ENCODE peak calls at places on chromosomes 16 and 17, in six cellular contexts. One of them, this sample, is unnamed.

GRCh38 chr17:3890082-3890892 is 2.6 kb downstream of the CAMKK1 start:
- DNase-seq in fibroblast of lung: peak; percentile 92
- DNase-seq in tibial artery: peak; percentile 82
- DNase-seq in ascending aorta: peak; percentile 96
- DNase-seq in AG09309: no peak
- DNase-seq in body of pancreas: peak; percentile 60
- DNase-seq in this sample: peak; percentile 75

GRCh38 chr16:70642633-70643032 is 3.7 kb upstream of the IL34 start:
- DNase-seq in fibroblast of lung: no peak
- DNase-seq in tibial artery: no peak
- DNase-seq in ascending aorta: no peak
- DNase-seq in AG09309: no peak
- DNase-seq in body of pancreas: no peak
- DNase-seq in this sample: no peak

GRCh38 chr16:85567101-85567866 is 45.8 kb upstream of the GSE1 start:
- DNase-seq in fibroblast of lung: no peak
- DNase-seq in tibial artery: no peak
- DNase-seq in ascending aorta: no peak
- DNase-seq in AG09309: no peak
- DNase-seq in body of pancreas: no peak
- DNase-seq in this sample: no peak

GRCh38 chr17:29176500-29177351 is 3.5 kb downstream of the MYO18A start:
- DNase-seq in fibroblast of lung: peak; percentile 44
- DNase-seq in tibial artery: no peak
- DNase-seq in ascending aorta: no peak
- DNase-seq in AG09309: no peak
- DNase-seq in body of pancreas: peak; percentile 96
- DNase-seq in this sample: no peak

GRCh38 chr16:87149051-87149450 is 168.1 kb downstream of the C16orf95 start:
- DNase-seq in fibroblast of lung: peak; percentile 68
- DNase-seq in tibial artery: no peak
- DNase-seq in ascending aorta: no peak
- DNase-seq in AG09309: no peak
- DNase-seq in body of pancreas: no peak
- DNase-seq in this sample: no peak

GRCh38 chr17:10600551-10600950 is 51.1 kb upstream of the MYH2 start:
- DNase-seq in fibroblast of lung: no peak
- DNase-seq in tibial artery: no peak
- DNase-seq in ascending aorta: no peak
- DNase-seq in AG09309: no peak
- DNase-seq in body of pancreas: no peak
- DNase-seq in this sample: no peak

GRCh38 chr17:80789356-80789902 is 202.2 kb upstream of the CHMP6 start:
- DNase-seq in fibroblast of lung: peak; percentile 89
- DNase-seq in tibial artery: peak; percentile 77
- DNase-seq in ascending aorta: peak; percentile 68
- DNase-seq in AG09309: peak; percentile 66
- DNase-seq in body of pancreas: no peak
- DNase-seq in this sample: peak; percentile 90

GRCh38 chr16:79509221-79509631 is 91.3 kb downstream of the MAF start:
- DNase-seq in fibroblast of lung: no peak
- DNase-seq in tibial artery: peak; percentile 69
- DNase-seq in ascending aorta: peak; percentile 68
- DNase-seq in AG09309: no peak
- DNase-seq in body of pancreas: peak; percentile 28
- DNase-seq in this sample: no peak

GRCh38 chr16:82735696-82736095 is 108.9 kb downstream of the CDH13 start:
- DNase-seq in fibroblast of lung: peak; percentile 80
- DNase-seq in tibial artery: no peak
- DNase-seq in ascending aorta: no peak
- DNase-seq in AG09309: peak; percentile 35
- DNase-seq in body of pancreas: no peak
- DNase-seq in this sample: no peak

GRCh38 chr16:24689128-24689527 is 40.3 kb upstream of the TNRC6A start:
- DNase-seq in fibroblast of lung: peak; percentile 44
- DNase-seq in tibial artery: no peak
- DNase-seq in ascending aorta: no peak
- DNase-seq in AG09309: peak; percentile 34
- DNase-seq in body of pancreas: peak; percentile 26
- DNase-seq in this sample: no peak

GRCh38 chr16:14011006-14011405 is 60.1 kb upstream of the MRTFB start:
- DNase-seq in fibroblast of lung: no peak
- DNase-seq in tibial artery: no peak
- DNase-seq in ascending aorta: no peak
- DNase-seq in AG09309: no peak
- DNase-seq in body of pancreas: no peak
- DNase-seq in this sample: no peak

GRCh38 chr17:72682597-72682996 is 409.9 kb downstream of the SLC39A11 start:
- DNase-seq in fibroblast of lung: peak; percentile 71
- DNase-seq in tibial artery: no peak
- DNase-seq in ascending aorta: no peak
- DNase-seq in AG09309: no peak
- DNase-seq in body of pancreas: no peak
- DNase-seq in this sample: no peak

GRCh38 chr17:29760279-29760721 is 137.6 kb upstream of the CORO6 start:
- DNase-seq in fibroblast of lung: peak; percentile 68
- DNase-seq in tibial artery: no peak
- DNase-seq in ascending aorta: no peak
- DNase-seq in AG09309: no peak
- DNase-seq in body of pancreas: no peak
- DNase-seq in this sample: no peak

GRCh38 chr16:67407788-67408452 is 8.4 kb downstream of the ZDHHC1 start:
- DNase-seq in fibroblast of lung: no peak
- DNase-seq in tibial artery: no peak
- DNase-seq in ascending aorta: no peak
- DNase-seq in AG09309: no peak
- DNase-seq in body of pancreas: no peak
- DNase-seq in this sample: no peak
- TF ChIP-seq CTCF in fibroblast of lung: no peak
- TF ChIP-seq CTCF in tibial artery: no peak
- TF ChIP-seq CTCF in ascending aorta: no peak
- TF ChIP-seq CTCF in AG09309: peak; percentile 18
- TF ChIP-seq CTCF in body of pancreas: no peak
- TF ChIP-seq CTCF in this sample: no peak

GRCh38 chr17:48100160-48100559 is 1.1 kb downstream of the CBX1 start:
- DNase-seq in fibroblast of lung: peak; percentile 79
- DNase-seq in tibial artery: no peak
- DNase-seq in ascending aorta: peak; percentile 71
- DNase-seq in AG09309: no peak
- DNase-seq in body of pancreas: no peak
- DNase-seq in this sample: no peak

GRCh38 chr17:48102700-48103378 is 1.6 kb upstream of the CBX1 start:
- DNase-seq in fibroblast of lung: no peak
- DNase-seq in tibial artery: peak; percentile 24
- DNase-seq in ascending aorta: no peak
- DNase-seq in AG09309: no peak
- DNase-seq in body of pancreas: no peak
- DNase-seq in this sample: no peak

GRCh38 chr17:48100591-48101011 is 677 bp downstream of the CBX1 start:
- DNase-seq in fibroblast of lung: peak; percentile 67
- DNase-seq in tibial artery: peak; percentile 41
- DNase-seq in ascending aorta: peak; percentile 79
- DNase-seq in AG09309: no peak
- DNase-seq in body of pancreas: peak; percentile 63
- DNase-seq in this sample: no peak

GRCh38 chr17:48103379-48103715 is 2.1 kb upstream of the CBX1 start:
- DNase-seq in fibroblast of lung: no peak
- DNase-seq in tibial artery: no peak
- DNase-seq in ascending aorta: no peak
- DNase-seq in AG09309: no peak
- DNase-seq in body of pancreas: no peak
- DNase-seq in this sample: no peak

DNA sequence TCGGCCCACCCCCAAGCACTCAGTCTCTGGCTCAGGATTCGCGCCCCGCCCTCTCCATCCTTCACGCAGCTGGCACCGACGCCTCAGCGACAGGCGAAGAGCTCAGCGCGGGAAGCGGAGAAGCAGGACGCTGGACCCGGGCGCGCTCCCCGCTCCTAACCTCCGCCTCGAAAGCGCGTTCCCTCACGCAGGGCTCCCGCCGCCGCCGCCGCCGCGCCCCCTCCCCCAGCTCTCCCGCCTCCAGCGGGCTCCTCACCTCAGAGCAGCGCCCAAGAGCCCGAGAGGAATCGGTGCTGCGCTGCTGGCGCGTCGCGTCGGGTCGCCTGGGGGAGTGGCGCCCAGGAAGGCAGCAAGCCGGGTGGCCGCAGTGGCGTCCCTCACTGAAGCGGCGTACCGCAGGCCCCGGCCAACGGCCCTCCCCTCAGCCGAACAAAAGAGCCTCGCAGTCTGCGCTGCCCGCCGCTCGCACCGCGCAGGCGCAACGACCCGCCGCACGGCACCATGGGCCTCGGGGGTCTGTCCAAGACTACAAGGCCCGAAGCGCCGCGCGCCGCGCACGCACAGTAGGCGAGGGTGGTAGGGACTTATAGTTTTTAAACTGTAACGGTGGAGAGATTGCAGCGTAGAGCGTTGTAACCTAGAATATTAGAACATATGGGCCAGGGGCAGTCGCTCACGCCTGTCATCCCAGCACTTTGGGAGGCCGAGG is at the start of gene CBX1:
- DNase-seq in fibroblast of lung: peak; percentile 93
- DNase-seq in tibial artery: peak; percentile 93
- DNase-seq in ascending aorta: peak; percentile 97
- DNase-seq in AG09309: peak; percentile 71
- DNase-seq in body of pancreas: peak; percentile 95
- DNase-seq in this sample: peak; percentile 80
- H3K4me3 ChIP-seq in fibroblast of lung: peak within 1 kb of the TSS; percentile 90
- H3K4me3 ChIP-seq in tibial artery: peak within 1 kb of the TSS; percentile 97
- H3K4me3 ChIP-seq in ascending aorta: peak within 1 kb of the TSS; percentile 94
- H3K4me3 ChIP-seq in AG09309: peak within 1 kb of the TSS; percentile 87
- H3K4me3 ChIP-seq in body of pancreas: peak within 1 kb of the TSS; percentile 96
- H3K4me3 ChIP-seq in this sample: peak within 1 kb of the TSS; percentile 92

GRCh38 chr16:55123652-55124051 is 193.0 kb downstream of the IRX5 start:
- DNase-seq in fibroblast of lung: no peak
- DNase-seq in tibial artery: no peak
- DNase-seq in ascending aorta: no peak
- DNase-seq in AG09309: no peak
- DNase-seq in body of pancreas: no peak
- DNase-seq in this sample: no peak

GRCh38 chr16:55115506-55115905 is 184.8 kb downstream of the IRX5 start:
- DNase-seq in fibroblast of lung: no peak
- DNase-seq in tibial artery: no peak
- DNase-seq in ascending aorta: no peak
- DNase-seq in AG09309: no peak
- DNase-seq in body of pancreas: no peak
- DNase-seq in this sample: no peak

GRCh38 chr16:55118701-55119260 is 188.1 kb downstream of the IRX5 start:
- DNase-seq in fibroblast of lung: no peak
- DNase-seq in tibial artery: no peak
- DNase-seq in ascending aorta: no peak
- DNase-seq in AG09309: no peak
- DNase-seq in body of pancreas: no peak
- DNase-seq in this sample: no peak

GRCh38 chr16:55116165-55116894 is 185.7 kb downstream of the IRX5 start:
- DNase-seq in fibroblast of lung: peak; percentile 14
- DNase-seq in tibial artery: no peak
- DNase-seq in ascending aorta: no peak
- DNase-seq in AG09309: peak; percentile 98
- DNase-seq in body of pancreas: no peak
- DNase-seq in this sample: peak; percentile 79

DNA sequence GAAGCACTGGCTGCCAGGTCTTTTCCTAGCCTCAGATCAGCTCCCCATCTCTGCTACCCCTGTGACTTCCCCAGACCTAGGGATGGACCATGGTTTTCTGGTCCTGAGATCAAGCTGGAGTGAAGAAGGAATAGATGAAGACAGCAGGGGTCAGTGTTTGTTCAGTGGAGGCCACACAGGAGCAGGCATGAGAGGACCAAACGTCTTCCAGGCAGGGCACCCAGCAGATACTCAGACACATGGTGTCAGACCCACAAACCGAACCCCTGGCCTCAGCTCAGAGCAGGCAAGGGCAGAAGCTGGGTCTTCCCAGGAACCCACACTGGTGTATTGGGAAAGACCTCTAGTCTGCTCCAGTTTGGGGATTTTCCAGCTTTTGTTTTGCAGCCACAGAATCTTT is 189.7 kb downstream of the IRX5 start:
- DNase-seq in fibroblast of lung: no peak
- DNase-seq in tibial artery: no peak
- DNase-seq in ascending aorta: no peak
- DNase-seq in AG09309: peak; percentile 52
- DNase-seq in body of pancreas: no peak
- DNase-seq in this sample: no peak
- TF ChIP-seq CTCF in fibroblast of lung: no peak
- TF ChIP-seq CTCF in tibial artery: no peak
- TF ChIP-seq CTCF in ascending aorta: no peak
- TF ChIP-seq CTCF in AG09309: peak; percentile 54
- TF ChIP-seq CTCF in body of pancreas: no peak
- TF ChIP-seq CTCF in this sample: no peak

GRCh38 chr17:75009139-75009724 is 3.2 kb upstream of the MRPL58 start:
- DNase-seq in fibroblast of lung: no peak
- DNase-seq in tibial artery: no peak
- DNase-seq in ascending aorta: no peak
- DNase-seq in AG09309: no peak
- DNase-seq in body of pancreas: no peak
- DNase-seq in this sample: no peak

GRCh38 chr17:75012320-75013076 is at the start of gene MRPL58:
- DNase-seq in fibroblast of lung: peak; percentile 92
- DNase-seq in tibial artery: peak; percentile 69
- DNase-seq in ascending aorta: peak; percentile 89
- DNase-seq in AG09309: no peak
- DNase-seq in body of pancreas: peak; percentile 85
- DNase-seq in this sample: peak; percentile 56

GRCh38 chr17:75013077-75013391 is 564 bp downstream of the MRPL58 start:
- DNase-seq in fibroblast of lung: no peak
- DNase-seq in tibial artery: no peak
- DNase-seq in ascending aorta: no peak
- DNase-seq in AG09309: no peak
- DNase-seq in body of pancreas: no peak
- DNase-seq in this sample: no peak

GRCh38 chr17:75011788-75012319 is 616 bp upstream of the MRPL58 start:
- DNase-seq in fibroblast of lung: peak; percentile 59
- DNase-seq in tibial artery: peak; percentile 70
- DNase-seq in ascending aorta: peak; percentile 79
- DNase-seq in AG09309: no peak
- DNase-seq in body of pancreas: peak; percentile 78
- DNase-seq in this sample: peak; percentile 61

DNA sequence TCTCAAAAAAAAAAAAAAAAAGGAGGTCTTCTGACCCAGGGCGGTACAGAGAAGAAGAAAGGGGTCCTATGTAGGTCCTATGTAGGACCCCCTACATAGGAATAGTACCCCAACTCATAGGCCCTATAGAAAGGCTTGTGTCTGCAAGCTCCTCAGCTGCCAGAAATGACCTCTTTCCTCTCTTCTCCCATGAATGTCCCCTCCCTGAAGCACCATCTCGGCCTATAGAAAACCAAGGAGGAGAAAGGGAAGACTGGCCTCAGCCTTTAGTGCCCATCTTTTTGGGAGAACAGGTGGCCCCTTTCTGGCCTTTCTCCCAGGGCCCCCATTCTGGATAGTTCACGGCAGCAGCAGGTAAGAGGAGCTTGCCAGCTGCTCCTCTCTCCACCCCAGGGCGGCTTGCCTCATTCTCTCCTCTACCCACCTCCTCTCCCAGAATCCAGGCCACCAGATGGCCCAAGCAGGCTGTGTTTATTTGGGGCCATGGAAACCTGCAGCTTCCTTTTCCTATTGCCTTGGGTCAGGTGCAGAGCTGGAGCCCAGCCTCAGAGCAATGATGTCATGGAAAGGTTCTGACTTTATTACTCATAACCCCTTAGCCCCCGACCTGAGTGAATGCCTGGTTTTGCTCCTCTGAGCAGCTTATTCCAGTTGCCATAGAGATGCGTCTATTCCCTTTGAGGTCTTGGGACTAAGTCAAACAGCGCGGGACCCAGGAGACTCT is 1.6 kb upstream of the MRPL58 start:
- DNase-seq in fibroblast of lung: peak; percentile 42
- DNase-seq in tibial artery: peak; percentile 27
- DNase-seq in ascending aorta: no peak
- DNase-seq in AG09309: no peak
- DNase-seq in body of pancreas: peak; percentile 56
- DNase-seq in this sample: no peak
- H3K4me3 ChIP-seq in fibroblast of lung: no peak overlapping the region
- H3K4me3 ChIP-seq in tibial artery: no peak overlapping the region
- H3K4me3 ChIP-seq in ascending aorta: no peak overlapping the region
- H3K4me3 ChIP-seq in AG09309: no peak overlapping the region
- H3K4me3 ChIP-seq in body of pancreas: no peak overlapping the region
- H3K4me3 ChIP-seq in this sample: no peak overlapping the region